ENCODE peak calls at places on chromosomes 5 and 9, in seven cellular contexts. K is adrenal gland, T is HTR-8/SVneo, W is NCI-H2107, E is hippocampal formation, M is HuH-7, Z is GM23248. R is an unnamed sample.

GRCh38 chr5:139046551-139046950 is 151.6 kb downstream of the SIL1 start:
- DNase-seq in K (no peak), T (no peak), W (no peak), E (no peak), M (no peak), Z (no peak), R (no peak)

GRCh38 chr5:88819332-88819999 is 63.5 kb downstream of the MEF2C start:
- DNase-seq in K (no peak), T (no peak), W (no peak), E (no peak), M (no peak), Z (no peak), R (no peak)

GRCh38 chr9:40907657-40908624 is 220.5 kb downstream of the FOXD4L6 start:
- DNase-seq in K (no peak), T (no peak), W (no peak), E (no peak), M (no peak), Z (no peak), R (no peak)

GRCh38 chr5:57889558-57889957 is 406.9 kb upstream of the ACTBL2 start:
- DNase-seq in K (no peak), T (peak; percentile 72), W (no peak), E (no peak), M (peak; percentile 17), Z (peak; percentile 76), R (no peak)

GRCh38 chr9:120713257-120714087 is 798 bp downstream of the MEGF9 start:
- DNase-seq in K (peak; percentile 55), T (no peak), W (no peak), E (peak; percentile 34), M (no peak), Z (peak; percentile 45), R (no peak)

GRCh38 chr5:55226934-55227737 is at the start of gene MCIDAS:
- DNase-seq in K (no peak), T (peak; percentile 77), W (no peak), E (no peak), M (peak; percentile 80), Z (peak; percentile 70), R (peak; percentile 89)

GRCh38 chr5:73894860-73895259 is 268.9 kb downstream of the ARHGEF28 start:
- DNase-seq in K (no peak), T (no peak), W (no peak), E (no peak), M (peak; percentile 36), Z (no peak), R (no peak)

GRCh38 chr9:99172129-99173091 is 49.3 kb downstream of the ALG2 start:
- DNase-seq in K (no peak), T (no peak), W (no peak), E (no peak), M (peak; percentile 42), Z (no peak), R (no peak)

GRCh38 chr5:140238756-140239155 is 63.8 kb downstream of the CYSTM1 start:
- DNase-seq in K (peak; percentile 14), T (no peak), W (no peak), E (no peak), M (no peak), Z (no peak), R (no peak)

GRCh38 chr5:147565524-147565923 is 55.7 kb upstream of the DPYSL3 start:
- DNase-seq in K (no peak), T (peak; percentile 10), W (no peak), E (no peak), M (no peak), Z (peak; percentile 77), R (no peak)

GRCh38 chr5:73789851-73790281 is 163.9 kb downstream of the ARHGEF28 start:
- DNase-seq in K (no peak), T (no peak), W (no peak), E (no peak), M (no peak), Z (peak; percentile 42), R (no peak)

GRCh38 chr5:66655395-66656324 is 59.5 kb downstream of the MAST4 start:
- DNase-seq in K (no peak), T (no peak), W (no peak), E (no peak), M (no peak), Z (peak; percentile 51), R (no peak)

GRCh38 chr5:127111112-127111511 is 37.8 kb upstream of the C5orf63 start:
- DNase-seq in K (no peak), T (no peak), W (no peak), E (no peak), M (no peak), Z (no peak), R (no peak)

GRCh38 chr9:120932086-120932818 is 5.7 kb upstream of the TRAF1 start:
- DNase-seq in K (peak; percentile 13), T (no peak), W (no peak), E (no peak), M (no peak), Z (no peak), R (no peak)

GRCh38 chr5:95760291-95761191 is 29.4 kb downstream of the RHOBTB3 start:
- DNase-seq in K (no peak), T (peak; percentile 67), W (no peak), E (no peak), M (no peak), Z (peak; percentile 93), R (no peak)

GRCh38 chr5:65926276-65926761 is at the start of gene ERBIN:
- DNase-seq in K (peak; percentile 82), T (no peak), W (no peak), E (peak; percentile 64), M (peak; percentile 46), Z (peak; percentile 87), R (peak; percentile 90)

GRCh38 chr5:44868541-44868940 is 59.8 kb downstream of the MRPS30 start:
- DNase-seq in K (no peak), T (no peak), W (no peak), E (no peak), M (no peak), Z (no peak), R (no peak)

GRCh38 chr5:81225463-81225862 is 7.7 kb upstream of the CKMT2 start:
- DNase-seq in K (no peak), T (no peak), W (no peak), E (no peak), M (no peak), Z (no peak), R (no peak)

GRCh38 chr9:109793196-109793595 is 13.2 kb downstream of the PALM2AKAP2 start:
- DNase-seq in K (peak; percentile 55), T (peak; percentile 88), W (no peak), E (no peak), M (no peak), Z (peak; percentile 96), R (no peak)

GRCh38 chr5:80181618-80182211 is 74.1 kb downstream of the SERINC5 start:
- DNase-seq in K (no peak), T (no peak), W (peak; percentile 9), E (no peak), M (peak; percentile 37), Z (no peak), R (peak; percentile 74)

GRCh38 chr5:32837211-32837610 is 126.1 kb downstream of the NPR3 start:
- DNase-seq in K (no peak), T (no peak), W (no peak), E (no peak), M (no peak), Z (no peak), R (no peak)

GRCh38 chr5:51214736-51215135 is 168.5 kb upstream of the ISL1 start:
- DNase-seq in K (no peak), T (no peak), W (no peak), E (no peak), M (no peak), Z (no peak), R (no peak)

GRCh38 chr9:37904647-37905505 is 949 bp upstream of the SLC25A51 start:
- DNase-seq in K (no peak), T (no peak), W (no peak), E (no peak), M (no peak), Z (peak; percentile 72), R (no peak)

GRCh38 chr9:82191082-82191481 is 202.5 kb downstream of the SPATA31D1 start:
- DNase-seq in K (no peak), T (no peak), W (no peak), E (no peak), M (no peak), Z (no peak), R (no peak)

GRCh38 chr5:111829701-111830100 is 72.7 kb upstream of the NREP start:
- DNase-seq in K (no peak), T (peak; percentile 10), W (no peak), E (no peak), M (no peak), Z (peak; percentile 93), R (no peak)

GRCh38 chr5:139138790-139139189 is 59.4 kb downstream of the SIL1 start:
- DNase-seq in K (peak; percentile 52), T (peak; percentile 49), W (peak; percentile 63), E (no peak), M (no peak), Z (peak; percentile 67), R (no peak)

GRCh38 chr9:124522121-124523098 is 15.2 kb upstream of the NR5A1 start:
- DNase-seq in K (no peak), T (no peak), W (no peak), E (no peak), M (no peak), Z (no peak), R (no peak)

GRCh38 chr9:125525846-125526619 is 181.0 kb downstream of the MAPKAP1 start:
- DNase-seq in K (no peak), T (no peak), W (no peak), E (no peak), M (no peak), Z (peak; percentile 93), R (no peak)

GRCh38 chr9:132798817-132799790 is 79.0 kb downstream of the AK8 start:
- DNase-seq in K (peak; percentile 75), T (no peak), W (peak; percentile 32), E (no peak), M (peak; percentile 15), Z (no peak), R (peak; percentile 77)

GRCh38 chr9:68974431-68974830 is 39.5 kb downstream of the PRKACG start:
- DNase-seq in K (no peak), T (no peak), W (no peak), E (no peak), M (no peak), Z (no peak), R (no peak)

GRCh38 chr5:10856646-10857332 is 95.8 kb upstream of the DAP start:
- DNase-seq in K (peak; percentile 38), T (peak; percentile 78), W (no peak), E (peak; percentile 60), M (peak; percentile 60), Z (peak; percentile 67), R (peak; percentile 39)

GRCh38 chr5:64341340-64341739 is 164.5 kb upstream of the RGS7BP start:
- DNase-seq in K (no peak), T (no peak), W (no peak), E (no peak), M (no peak), Z (no peak), R (no peak)

GRCh38 chr5:1521054-1521453 is 2.7 kb downstream of the LPCAT1 start:
- DNase-seq in K (no peak), T (no peak), W (no peak), E (no peak), M (no peak), Z (no peak), R (no peak)

GRCh38 chr5:148391422-148391821 is 7.7 kb downstream of the FBXO38 start:
- DNase-seq in K (no peak), T (no peak), W (no peak), E (no peak), M (no peak), Z (no peak), R (no peak)

R was measured in upper lobe of left lung.